ENCODE peak calls at places on chromosome 10, in nine cellular contexts. A is Peyer's patch; Q is PC-9; Z is IMR-90; J is naive thymus-derived CD4-positive, alpha-beta T cell; V is fibroblast of lung; M is SJSA1; C is right atrium auricular region; F is mesendoderm. D is an unnamed sample. For H3K27me3 and H3K4me1, the result is how much of the 10 kb centered on the place peaks cover.

GRCh38 chr10:95478935-95479334 is 82.2 kb downstream of the SORBS1 start:
- DNase-seq in J (no peak), C (peak), Z (no peak), F (no peak), V (no peak), M (no peak), Q (no peak), A (no peak), D (no peak)

GRCh38 chr10:36880898-36881297 is 244.5 kb upstream of the ANKRD30A start:
- DNase-seq in Q (no peak), J (no peak), C (no peak), Z (peak), V (peak), F (peak), M (no peak), A (no peak), D (no peak)

GRCh38 chr10:69742928-69743602 is 58.6 kb upstream of the COL13A1 start:
- DNase-seq in Q (no peak), F (peak), A (no peak), C (no peak), Z (peak), V (peak), M (peak), J (no peak), D (peak)

GRCh38 chr10:3239920-3240909 is 67.6 kb upstream of the PITRM1 start:
- DNase-seq in J (no peak), Q (no peak), V (no peak), C (no peak), A (no peak), M (no peak), Z (no peak), F (peak), D (no peak)

GRCh38 chr10:78286186-78286585 is 252.5 kb downstream of the RPS24 start:
- DNase-seq in V (no peak), M (no peak), F (peak), C (no peak), Z (no peak), Q (no peak), A (no peak), J (no peak), D (no peak)

GRCh38 chr10:124912487-124912886 is 29.4 kb upstream of the ZRANB1 start:
- DNase-seq in C (no peak), A (no peak), F (no peak), V (no peak), Z (peak), Q (no peak), J (no peak), M (no peak), D (no peak)

GRCh38 chr10:13712799-13713581 is 126.2 kb downstream of the PRPF18 start:
- DNase-seq in J (no peak), F (peak), Q (peak), C (peak), M (peak), A (no peak), Z (peak), V (peak), D (peak)

GRCh38 chr10:28291881-28292297 is 11.0 kb downstream of the MPP7 start:
- DNase-seq in C (no peak), Q (no peak), F (no peak), Z (peak), M (peak), V (peak), J (no peak), A (no peak), D (no peak)

GRCh38 chr10:128178319-128178937 is 52.2 kb upstream of the MKI67 start:
- DNase-seq in M (no peak), C (no peak), J (peak), A (no peak), Q (peak), F (peak), V (peak), Z (peak), D (peak)
- H3K4me3 ChIP-seq in M (no peak), C (no peak), J (no peak), A (no peak), Q (no peak), F (no peak), V (no peak), Z (no peak), D (no peak)

GRCh38 chr10:21503580-21503979 is 21.9 kb downstream of the SKIDA1 start:
- DNase-seq in C (no peak), A (no peak), Z (no peak), J (no peak), Q (no peak), M (no peak), F (no peak), V (no peak), D (no peak)
- H3K27me3 ChIP-seq in C (under half), A (under half), Z (under half), J (under half), Q (under half), M (under half), F (under half), V (under half), D (under half)

GRCh38 chr10:102629661-102630614 is 14.3 kb upstream of the TRIM8 start:
- DNase-seq in Q (peak), M (peak), J (no peak), A (no peak), Z (peak), V (peak), C (no peak), F (peak), D (peak)
- H3K4me1 ChIP-seq in Q (half or more), M (half or more), J (under half), A (under half), Z (half or more), V (half or more), C (under half), F (under half), D (half or more)

GRCh38 chr10:21161090-21161625 is 264.0 kb upstream of the NEBL start:
- DNase-seq in J (no peak), A (no peak), V (no peak), C (no peak), Q (no peak), F (no peak), Z (no peak), M (no peak), D (no peak)

GRCh38 chr10:21161647-21162046 is 264.5 kb upstream of the NEBL start:
- DNase-seq in Z (no peak), C (no peak), M (no peak), J (no peak), Q (no peak), V (no peak), A (no peak), F (peak), D (no peak)

GRCh38 chr10:21165489-21165888 is 268.4 kb upstream of the NEBL start:
- DNase-seq in A (no peak), C (no peak), J (no peak), V (no peak), F (no peak), M (no peak), Q (no peak), Z (no peak), D (no peak)

GRCh38 chr10:21164687-21165086 is 267.6 kb upstream of the NEBL start:
- DNase-seq in J (no peak), A (no peak), M (no peak), F (no peak), Q (no peak), C (no peak), Z (no peak), V (no peak), D (no peak)

DNA sequence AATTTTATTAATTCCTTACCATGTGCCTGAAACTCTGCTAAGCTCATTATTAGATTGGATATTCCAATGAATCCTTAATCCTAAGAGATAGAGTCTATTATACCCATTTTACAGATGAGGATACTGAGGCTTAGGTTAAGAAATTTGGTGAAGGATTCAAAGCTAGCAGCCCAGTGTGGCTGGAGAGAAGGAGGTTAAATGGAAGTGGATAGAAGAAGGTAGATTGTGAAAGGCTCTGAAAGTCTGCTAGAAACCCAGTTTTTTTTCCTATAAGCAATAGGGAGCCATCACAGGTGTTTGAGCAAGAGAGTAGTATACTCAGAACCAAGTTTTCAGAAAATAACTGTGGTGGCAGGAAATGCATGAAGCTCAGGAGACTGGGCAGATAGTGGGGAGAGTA is 265.8 kb upstream of the NEBL start:
- DNase-seq in A (no peak), J (no peak), F (no peak), Q (no peak), Z (no peak), M (no peak), V (no peak), C (no peak), D (no peak)
- H3K4me3 ChIP-seq in A (no peak), J (no peak), F (no peak), Q (no peak), Z (no peak), M (no peak), V (no peak), C (no peak), D (no peak)

GRCh38 chr10:93821051-93821772 is 63.5 kb downstream of the LGI1 start:
- DNase-seq in Q (no peak), J (no peak), A (no peak), M (no peak), F (peak), C (no peak), Z (peak), V (peak), D (no peak)
- H3K27me3 ChIP-seq in Q (under half), J (under half), A (under half), M (under half), F (under half), C (under half), Z (under half), V (under half), D (under half)

GRCh38 chr10:24278519-24278889 is 69.6 kb downstream of the KIAA1217 start:
- DNase-seq in M (no peak), V (no peak), Q (no peak), A (no peak), Z (no peak), J (no peak), F (no peak), C (no peak), D (no peak)

GRCh38 chr10:24277771-24278518 is 69.0 kb downstream of the KIAA1217 start:
- DNase-seq in F (no peak), C (peak), V (no peak), J (no peak), M (no peak), Z (no peak), A (no peak), Q (no peak), D (no peak)

GRCh38 chr10:24277277-24277676 is 68.3 kb downstream of the KIAA1217 start:
- DNase-seq in V (no peak), C (no peak), F (no peak), M (no peak), Q (no peak), J (no peak), Z (no peak), A (no peak), D (no peak)

GRCh38 chr10:24279166-24279565 is 70.2 kb downstream of the KIAA1217 start:
- DNase-seq in J (no peak), M (no peak), C (no peak), Z (no peak), A (no peak), Q (no peak), V (no peak), F (no peak), D (no peak)
- H3K4me1 ChIP-seq in J (under half), M (under half), C (under half), Z (under half), A (under half), Q (under half), V (under half), F (under half), D (under half)

GRCh38 chr10:23172429-23172828 is 19.7 kb upstream of the PTF1A start:
- DNase-seq in V (no peak), M (no peak), C (no peak), A (no peak), Q (no peak), F (no peak), Z (no peak), J (no peak), D (no peak)
- H3K4me3 ChIP-seq in V (no peak), M (no peak), C (no peak), A (no peak), Q (no peak), F (no peak), Z (no peak), J (no peak), D (no peak)